ENCODE peak calls at places on chromosomes 16 and 17, in ten cellular contexts. One of them, this sample, is unnamed.

GRCh38 chr17:16463341-16464000 is 28.5 kb downstream of the LRRC75A start:
- DNase-seq in ELR: peak
- DNase-seq in tibial artery: no peak
- DNase-seq in A549: peak
- DNase-seq in Kasumi-1: no peak
- DNase-seq in transverse colon: peak
- DNase-seq in foreskin fibroblast: peak
- DNase-seq in stimulated activated naive CD8-positive, alpha-beta T cell treated with anti-CD3 and anti-CD28 coated beads, Interleukin-15, Interleukin-2, amounts not matched to agents 100 U/mL and 50 U/mL, for 24 hours: no peak
- DNase-seq in activated CD4-positive, CD25-positive, alpha-beta regulatory T cell treated with anti-CD3 and anti-CD28 coated beads, Interleukin-2, amount 50 U/mL, for 16 hours: no peak
- DNase-seq in OCI-LY7: no peak
- DNase-seq in this sample: peak

GRCh38 chr16:87464691-87465300 is 28.0 kb downstream of the ZCCHC14 start:
- DNase-seq in activated CD4-positive, CD25-positive, alpha-beta regulatory T cell treated with anti-CD3 and anti-CD28 coated beads, Interleukin-2, amount 50 U/mL, for 16 hours: no peak
- DNase-seq in OCI-LY7: no peak
- DNase-seq in stimulated activated naive CD8-positive, alpha-beta T cell treated with anti-CD3 and anti-CD28 coated beads, Interleukin-15, Interleukin-2, amounts not matched to agents 100 U/mL and 50 U/mL, for 24 hours: peak
- DNase-seq in tibial artery: peak
- DNase-seq in foreskin fibroblast: peak
- DNase-seq in ELR: peak
- DNase-seq in transverse colon: peak
- DNase-seq in Kasumi-1: peak
- DNase-seq in A549: no peak
- DNase-seq in this sample: peak

GRCh38 chr17:68697850-68698313 is 96.7 kb upstream of the FAM20A start:
- DNase-seq in Kasumi-1: no peak
- DNase-seq in stimulated activated naive CD8-positive, alpha-beta T cell treated with anti-CD3 and anti-CD28 coated beads, Interleukin-15, Interleukin-2, amounts not matched to agents 100 U/mL and 50 U/mL, for 24 hours: no peak
- DNase-seq in tibial artery: peak
- DNase-seq in transverse colon: peak
- DNase-seq in foreskin fibroblast: peak
- DNase-seq in OCI-LY7: no peak
- DNase-seq in activated CD4-positive, CD25-positive, alpha-beta regulatory T cell treated with anti-CD3 and anti-CD28 coated beads, Interleukin-2, amount 50 U/mL, for 16 hours: no peak
- DNase-seq in A549: no peak
- DNase-seq in ELR: no peak
- DNase-seq in this sample: no peak

GRCh38 chr16:81283044-81283443 is 31.7 kb upstream of the GAN start:
- DNase-seq in A549: no peak
- DNase-seq in foreskin fibroblast: no peak
- DNase-seq in Kasumi-1: no peak
- DNase-seq in transverse colon: no peak
- DNase-seq in stimulated activated naive CD8-positive, alpha-beta T cell treated with anti-CD3 and anti-CD28 coated beads, Interleukin-15, Interleukin-2, amounts not matched to agents 100 U/mL and 50 U/mL, for 24 hours: no peak
- DNase-seq in ELR: no peak
- DNase-seq in OCI-LY7: no peak
- DNase-seq in tibial artery: no peak
- DNase-seq in activated CD4-positive, CD25-positive, alpha-beta regulatory T cell treated with anti-CD3 and anti-CD28 coated beads, Interleukin-2, amount 50 U/mL, for 16 hours: no peak
- DNase-seq in this sample: no peak

GRCh38 chr17:16406742-16407674 is 8.4 kb upstream of the TRPV2 start:
- DNase-seq in OCI-LY7: no peak
- DNase-seq in stimulated activated naive CD8-positive, alpha-beta T cell treated with anti-CD3 and anti-CD28 coated beads, Interleukin-15, Interleukin-2, amounts not matched to agents 100 U/mL and 50 U/mL, for 24 hours: no peak
- DNase-seq in Kasumi-1: no peak
- DNase-seq in ELR: peak
- DNase-seq in foreskin fibroblast: no peak
- DNase-seq in transverse colon: peak
- DNase-seq in A549: peak
- DNase-seq in activated CD4-positive, CD25-positive, alpha-beta regulatory T cell treated with anti-CD3 and anti-CD28 coated beads, Interleukin-2, amount 50 U/mL, for 16 hours: no peak
- DNase-seq in tibial artery: peak
- DNase-seq in this sample: no peak

GRCh38 chr16:17177968-17178880 is 292.5 kb downstream of the XYLT1 start:
- DNase-seq in tibial artery: no peak
- DNase-seq in activated CD4-positive, CD25-positive, alpha-beta regulatory T cell treated with anti-CD3 and anti-CD28 coated beads, Interleukin-2, amount 50 U/mL, for 16 hours: no peak
- DNase-seq in transverse colon: no peak
- DNase-seq in ELR: peak
- DNase-seq in Kasumi-1: no peak
- DNase-seq in stimulated activated naive CD8-positive, alpha-beta T cell treated with anti-CD3 and anti-CD28 coated beads, Interleukin-15, Interleukin-2, amounts not matched to agents 100 U/mL and 50 U/mL, for 24 hours: no peak
- DNase-seq in A549: no peak
- DNase-seq in foreskin fibroblast: peak
- DNase-seq in OCI-LY7: no peak
- DNase-seq in this sample: no peak

GRCh38 chr17:79630821-79631639 is 20.2 kb upstream of the RBFOX3 start:
- DNase-seq in Kasumi-1: no peak
- DNase-seq in stimulated activated naive CD8-positive, alpha-beta T cell treated with anti-CD3 and anti-CD28 coated beads, Interleukin-15, Interleukin-2, amounts not matched to agents 100 U/mL and 50 U/mL, for 24 hours: no peak
- DNase-seq in OCI-LY7: no peak
- DNase-seq in tibial artery: no peak
- DNase-seq in A549: no peak
- DNase-seq in foreskin fibroblast: no peak
- DNase-seq in transverse colon: no peak
- DNase-seq in ELR: no peak
- DNase-seq in activated CD4-positive, CD25-positive, alpha-beta regulatory T cell treated with anti-CD3 and anti-CD28 coated beads, Interleukin-2, amount 50 U/mL, for 16 hours: no peak
- DNase-seq in this sample: no peak

GRCh38 chr17:66508896-66509843 is 206.8 kb downstream of the PRKCA start:
- DNase-seq in OCI-LY7: no peak
- DNase-seq in Kasumi-1: no peak
- DNase-seq in A549: peak
- DNase-seq in tibial artery: no peak
- DNase-seq in ELR: peak
- DNase-seq in stimulated activated naive CD8-positive, alpha-beta T cell treated with anti-CD3 and anti-CD28 coated beads, Interleukin-15, Interleukin-2, amounts not matched to agents 100 U/mL and 50 U/mL, for 24 hours: peak
- DNase-seq in activated CD4-positive, CD25-positive, alpha-beta regulatory T cell treated with anti-CD3 and anti-CD28 coated beads, Interleukin-2, amount 50 U/mL, for 16 hours: no peak
- DNase-seq in transverse colon: peak
- DNase-seq in foreskin fibroblast: peak
- DNase-seq in this sample: peak

GRCh38 chr17:77392376-77393273 is 251.9 kb downstream of the SEC14L1 start:
- DNase-seq in activated CD4-positive, CD25-positive, alpha-beta regulatory T cell treated with anti-CD3 and anti-CD28 coated beads, Interleukin-2, amount 50 U/mL, for 16 hours: no peak
- DNase-seq in tibial artery: no peak
- DNase-seq in transverse colon: peak
- DNase-seq in ELR: no peak
- DNase-seq in foreskin fibroblast: peak
- DNase-seq in stimulated activated naive CD8-positive, alpha-beta T cell treated with anti-CD3 and anti-CD28 coated beads, Interleukin-15, Interleukin-2, amounts not matched to agents 100 U/mL and 50 U/mL, for 24 hours: no peak
- DNase-seq in OCI-LY7: no peak
- DNase-seq in A549: peak
- DNase-seq in Kasumi-1: peak
- DNase-seq in this sample: peak

GRCh38 chr16:89193021-89193575 is 7.2 kb downstream of the SLC22A31 start:
- DNase-seq in transverse colon: peak
- DNase-seq in tibial artery: no peak
- DNase-seq in OCI-LY7: peak
- DNase-seq in activated CD4-positive, CD25-positive, alpha-beta regulatory T cell treated with anti-CD3 and anti-CD28 coated beads, Interleukin-2, amount 50 U/mL, for 16 hours: no peak
- DNase-seq in Kasumi-1: peak
- DNase-seq in A549: peak
- DNase-seq in foreskin fibroblast: peak
- DNase-seq in stimulated activated naive CD8-positive, alpha-beta T cell treated with anti-CD3 and anti-CD28 coated beads, Interleukin-15, Interleukin-2, amounts not matched to agents 100 U/mL and 50 U/mL, for 24 hours: no peak
- DNase-seq in ELR: peak
- DNase-seq in this sample: peak